ENCODE peak calls at places on chromosomes 11 and 22, in four cellular contexts. V is GM12878, R is K562, N is HL-60. G is an unnamed sample.

GRCh38 chr11:106152013-106152412 is 74.6 kb downstream of the AASDHPPT start:
- DNase-seq in V (no peak), R (no peak), N (no peak), G (no peak)

GRCh38 chr11:102599642-102600261 is 25.4 kb downstream of the MMP20 start:
- DNase-seq in V (no peak), R (no peak), N (no peak), G (no peak)

GRCh38 chr11:35845860-35846259 is 98.0 kb upstream of the LDLRAD3 start:
- DNase-seq in V (no peak), R (no peak), N (no peak), G (no peak)

GRCh38 chr22:49724030-49724892 is 103.4 kb downstream of the BRD1 start:
- DNase-seq in V (no peak), R (peak), N (peak), G (no peak)

GRCh38 chr11:75203138-75203537 is 37.4 kb upstream of the TPBGL start:
- DNase-seq in V (no peak), R (no peak), N (no peak), G (no peak)

GRCh38 chr22:46909237-46910030 is 147.0 kb downstream of the TBC1D22A start:
- DNase-seq in V (no peak), R (no peak), N (no peak), G (no peak)

GRCh38 chr11:118634435-118635236 is 27.2 kb downstream of the PHLDB1 start:
- DNase-seq in V (no peak), R (peak), N (peak), G (no peak)

GRCh38 chr22:24938741-24939341 is 7.7 kb downstream of the LHFPL7 start:
- DNase-seq in V (no peak), R (peak), N (peak), G (peak)

GRCh38 chr22:39502109-39502788 is at the start of gene MIEF1:
- DNase-seq in V (peak), R (peak), N (peak), G (peak)

GRCh38 chr11:31995525-31996123 is 95.2 kb upstream of the RCN1 start:
- DNase-seq in V (peak), R (no peak), N (no peak), G (no peak)

GRCh38 chr11:10674440-10674855 is 19.1 kb downstream of the IRAG1 start:
- DNase-seq in V (no peak), R (no peak), N (no peak), G (no peak)

GRCh38 chr11:116460156-116460965 is 312.4 kb downstream of the BUD13 start:
- DNase-seq in V (no peak), R (no peak), N (no peak), G (no peak)

GRCh38 chr22:50190182-50190951 is 4.7 kb downstream of the TRABD start:
- DNase-seq in V (peak), R (peak), N (peak), G (peak)

GRCh38 chr22:29904020-29904419 is 21.0 kb downstream of the MTMR3 start:
- DNase-seq in V (no peak), R (no peak), N (no peak), G (no peak)

GRCh38 chr22:29912141-29912540 is 29.2 kb downstream of the MTMR3 start:
- DNase-seq in V (no peak), R (no peak), N (no peak), G (no peak)

GRCh38 chr22:29903371-29903770 is 20.4 kb downstream of the MTMR3 start:
- DNase-seq in V (no peak), R (no peak), N (no peak), G (no peak)

GRCh38 chr22:29912605-29913398 is 29.8 kb downstream of the MTMR3 start:
- DNase-seq in V (no peak), R (no peak), N (no peak), G (no peak)

GRCh38 chr22:29907753-29908515 is 25.0 kb downstream of the MTMR3 start:
- DNase-seq in V (no peak), R (peak), N (peak), G (no peak)
- TF ChIP-seq SPI1 in V (no peak), R (no peak), N (peak), G (peak)

GRCh38 chr22:36816635-36817428 is at the start of gene PVALB:
- DNase-seq in V (no peak), R (peak), N (no peak), G (no peak)

GRCh38 chr22:36818010-36818642 is 1.3 kb upstream of the PVALB start:
- DNase-seq in V (no peak), R (no peak), N (no peak), G (no peak)

GRCh38 chr22:36815558-36816337 is 1.1 kb downstream of the PVALB start:
- DNase-seq in V (no peak), R (no peak), N (no peak), G (no peak)

GRCh38 chr22:36816338-36816634 is 549 bp downstream of the PVALB start:
- DNase-seq in V (no peak), R (no peak), N (no peak), G (no peak)

GRCh38 chr22:36817429-36817783 is 571 bp upstream of the PVALB start:
- DNase-seq in V (no peak), R (no peak), N (no peak), G (no peak)
- TF ChIP-seq POLR2AphosphoS5 in V (no peak), R (no peak), N (no peak), G (no peak)

DNA sequence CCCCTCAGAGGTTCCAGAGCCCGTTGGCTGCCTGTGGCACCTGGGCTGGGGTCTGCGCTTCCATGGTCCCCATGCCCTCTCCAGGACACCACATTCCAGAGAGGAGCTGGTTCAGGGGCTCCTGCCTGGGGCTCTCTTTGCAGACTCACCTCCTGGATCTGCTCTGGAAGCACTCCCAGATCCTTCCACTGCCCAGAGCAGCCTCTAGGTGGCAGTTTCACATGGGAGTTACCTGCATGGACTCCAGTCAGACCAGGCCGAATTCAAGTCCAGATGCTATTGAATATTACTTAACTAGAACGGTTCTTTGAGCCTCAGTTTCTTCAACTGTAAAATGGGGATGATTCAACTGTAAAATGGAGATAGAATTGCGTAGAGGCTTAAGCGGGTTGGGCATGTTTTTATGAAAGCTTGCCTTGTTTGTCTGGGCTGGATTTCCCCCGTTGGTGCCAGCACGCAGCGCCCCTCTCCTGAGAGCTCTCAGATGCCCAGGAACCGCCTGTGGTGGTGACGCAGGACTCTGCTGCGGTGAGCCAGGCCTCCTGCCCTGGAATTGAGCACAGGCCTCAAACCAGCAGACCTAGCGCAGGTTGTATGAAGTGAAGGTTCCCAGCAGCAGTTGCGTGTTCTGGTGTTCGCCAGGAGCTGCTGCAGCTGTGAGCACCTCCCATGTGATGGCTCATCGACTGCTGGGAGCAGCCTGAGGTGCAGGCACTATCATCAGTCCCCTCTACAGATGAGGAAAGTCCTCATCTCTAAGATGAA is 44.2 kb downstream of the LMO1 start:
- DNase-seq in V (no peak), R (peak), N (peak), G (peak)
- TF ChIP-seq SPI1 in V (no peak), R (no peak), N (no peak), G (no peak)

DNA sequence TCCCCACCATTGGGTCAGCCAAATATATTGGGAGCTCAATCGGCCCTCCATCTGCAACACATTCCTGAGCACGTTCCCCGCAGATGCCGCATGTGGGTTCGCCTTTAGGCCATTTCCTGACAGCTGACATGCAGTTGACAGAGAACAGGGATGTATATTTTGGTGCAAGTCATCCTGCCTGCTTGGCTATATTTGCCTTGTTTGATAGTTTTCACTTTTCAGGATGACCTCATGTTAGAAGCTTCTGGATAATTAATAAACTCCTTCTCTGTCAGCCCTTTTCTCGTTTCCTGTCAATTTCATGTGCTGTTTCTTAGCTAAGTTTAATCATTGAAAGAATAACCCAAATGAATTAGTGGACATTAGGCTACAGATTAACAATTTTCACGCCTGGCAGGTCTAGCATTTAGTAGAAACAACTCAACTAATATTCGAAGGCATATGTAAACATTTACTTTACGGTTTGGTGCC is 105.7 kb upstream of the SLC5A12 start:
- DNase-seq in V (no peak), R (no peak), N (no peak), G (no peak)
- TF ChIP-seq POLR2AphosphoS5 in V (no peak), R (no peak), N (no peak), G (no peak)

GRCh38 chr11:57566035-57566504 is 1.4 kb downstream of the UBE2L6 start:
- DNase-seq in V (peak), R (no peak), N (peak), G (peak)
- TF ChIP-seq SPI1 in V (peak), R (no peak), N (peak), G (peak)

G was measured in GM12891.